ENCODE peak calls at places on chromosomes 13 and 19, in four cellular contexts. A is GM12878, F is H1, B is SK-N-SH. T is an unnamed sample.

GRCh38 chr19:14775855-14776254 is 2.5 kb downstream of the ADGRE2 start:
- DNase-seq in A (no peak), F (no peak), B (no peak), T (no peak)

GRCh38 chr13:59700281-59700680 is 463.4 kb downstream of the DIAPH3 start:
- DNase-seq in A (no peak), F (no peak), B (no peak), T (no peak)

GRCh38 chr19:17944301-17944700 is 11.5 kb downstream of the CCDC124 start:
- DNase-seq in A (no peak), F (no peak), B (no peak), T (no peak)

GRCh38 chr13:23660249-23660648 is 90.0 kb downstream of the TNFRSF19 start:
- DNase-seq in A (no peak), F (no peak), B (no peak), T (no peak)

GRCh38 chr13:31101511-31102170 is 60.1 kb downstream of the HSPH1 start:
- DNase-seq in A (no peak), F (no peak), B (no peak), T (no peak)

GRCh38 chr19:3852614-3853254 is 16.1 kb downstream of the ZFR2 start:
- DNase-seq in A (no peak), F (no peak), B (no peak), T (peak; percentile 78)

GRCh38 chr19:7152568-7152967 is 83.1 kb downstream of the ZNF557 start:
- DNase-seq in A (no peak), F (no peak), B (peak; percentile 26), T (no peak)

GRCh38 chr19:15432629-15433518 is 14.1 kb upstream of the AKAP8L start:
- DNase-seq in A (peak; percentile 36), F (no peak), B (peak; percentile 99), T (peak; percentile 92)

GRCh38 chr19:46660601-46661019 is 372 bp downstream of the DACT3 start:
- DNase-seq in A (no peak), F (no peak), B (peak; percentile 74), T (no peak)

GRCh38 chr13:33637978-33638743 is 179.8 kb upstream of the RFC3 start:
- DNase-seq in A (no peak), F (no peak), B (no peak), T (no peak)

GRCh38 chr13:36998624-36999041 is 507 bp downstream of the ALG5 start:
- DNase-seq in A (no peak), F (no peak), B (peak; percentile 57), T (no peak)

GRCh38 chr19:18521692-18522123 is at the start of gene ELL:
- DNase-seq in A (no peak), F (no peak), B (no peak), T (no peak)

GRCh38 chr13:113121928-113122420 is 625 bp upstream of the F10 start:
- DNase-seq in A (no peak), F (no peak), B (peak; percentile 66), T (no peak)

DNA sequence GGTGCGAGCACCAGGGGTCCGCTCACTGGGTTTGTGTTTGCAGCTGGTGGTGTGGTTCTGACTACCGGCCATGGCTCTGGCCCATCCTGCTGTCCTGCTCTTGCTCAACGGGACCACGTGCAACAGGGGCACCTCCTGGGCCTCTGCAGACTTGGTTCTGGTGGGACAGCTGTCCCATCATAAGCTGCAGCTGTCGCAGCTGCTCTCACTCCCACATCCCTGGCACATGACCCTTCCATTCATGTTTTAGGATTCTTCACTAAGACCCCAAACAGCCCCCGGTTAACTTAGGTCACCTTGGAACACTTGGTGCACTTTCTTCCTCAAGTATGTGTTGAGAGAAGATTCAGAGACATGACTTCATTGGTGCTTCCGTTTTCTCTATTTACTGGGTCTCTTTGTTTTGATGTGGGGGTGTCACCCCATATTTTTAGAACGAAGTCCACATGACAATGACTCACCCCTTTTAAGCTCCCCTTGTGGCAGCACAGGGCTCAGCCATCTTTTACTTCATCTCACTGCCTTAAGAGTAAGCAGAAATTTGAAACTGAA is 68.4 kb upstream of the ARHGEF7 start:
- DNase-seq in A (peak; percentile 36), F (no peak), B (no peak), T (no peak)
- TF ChIP-seq JUND in A (peak; percentile 64), F (no peak), B (no peak), T (no peak)

GRCh38 chr19:10544753-10545251 is 1.1 kb downstream of the ATG4D start:
- DNase-seq in A (no peak), F (no peak), B (peak; percentile 33), T (no peak)

GRCh38 chr19:10546817-10547216 is 3.1 kb downstream of the ATG4D start:
- DNase-seq in A (no peak), F (no peak), B (no peak), T (no peak)

GRCh38 chr19:10544242-10544752 is 593 bp downstream of the ATG4D start:
- DNase-seq in A (no peak), F (no peak), B (no peak), T (no peak)

GRCh38 chr19:10543059-10543419 is 665 bp upstream of the ATG4D start:
- DNase-seq in A (no peak), F (no peak), B (no peak), T (no peak)

GRCh38 chr19:10543420-10544241 is at the start of gene ATG4D:
- DNase-seq in A (no peak), F (peak; percentile 82), B (peak; percentile 100), T (peak; percentile 83)
- TF ChIP-seq JUND in A (no peak), F (no peak), B (no peak), T (no peak)

DNA sequence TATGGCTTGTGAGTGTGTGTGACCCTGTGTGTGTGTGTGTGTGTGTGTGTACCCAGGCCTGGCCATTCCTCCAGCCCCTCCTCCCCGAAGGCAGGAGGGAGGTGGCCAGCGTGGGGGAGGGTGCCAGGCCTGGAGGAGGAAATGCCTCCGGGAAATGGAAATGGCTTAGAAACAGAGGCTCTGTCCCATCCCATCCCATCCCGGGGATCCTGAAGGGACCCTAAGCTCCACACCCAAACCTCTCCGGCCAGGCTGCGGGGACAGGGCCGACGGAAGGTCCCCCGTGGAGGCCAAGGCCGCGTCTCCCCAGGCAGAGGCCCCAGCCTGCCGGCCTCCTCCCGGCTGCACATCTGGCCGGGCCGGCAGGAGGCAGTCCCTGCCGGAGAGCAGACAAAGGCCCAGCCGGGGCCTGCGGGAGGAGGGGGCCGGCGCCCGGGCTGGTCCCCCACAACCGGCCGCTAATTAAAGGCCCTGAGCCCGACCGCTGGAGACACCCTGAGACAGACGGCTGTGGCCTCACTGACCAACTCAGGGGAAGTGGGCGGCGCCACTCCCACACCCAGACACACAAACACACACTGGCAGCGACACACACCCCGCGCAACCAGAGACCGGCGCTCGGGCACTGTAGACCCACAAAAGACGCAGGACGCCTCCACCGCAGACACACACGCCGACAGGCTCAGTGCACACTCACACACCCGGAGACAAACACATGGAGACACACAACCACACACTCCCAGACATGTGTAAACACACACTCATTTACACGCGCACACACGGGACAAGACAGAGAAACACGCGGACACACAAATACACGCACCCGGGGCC is 1.1 kb downstream of the ADAMTS10 start:
- DNase-seq in A (no peak), F (peak; percentile 36), B (peak; percentile 92), T (no peak)
- TF ChIP-seq JUND in A (no peak), F (no peak), B (no peak), T (no peak)

GRCh38 chr13:75724742-75725504 is 88.8 kb downstream of the LMO7 start:
- DNase-seq in A (no peak), F (no peak), B (no peak), T (no peak)
- TF ChIP-seq JUND in A (no peak), F (no peak), B (no peak), T (no peak)

GRCh38 chr13:78609464-78610205 is 6.3 kb upstream of the POU4F1 start:
- DNase-seq in A (no peak), F (no peak), B (peak; percentile 54), T (peak; percentile 60)
- TF ChIP-seq JUND in A (no peak), F (no peak), B (no peak), T (no peak)